ENCODE peak calls at places on chromosome 7, in four cellular contexts. H is DMS153; Q is activated naive CD8-positive, alpha-beta T cell treated with anti-CD3 and anti-CD28 coated beads, Interleukin-2, amount 50 U/mL, for 24 hours; D is stimulated activated CD8-positive, alpha-beta memory T cell treated with anti-CD3 and anti-CD28 coated beads, Interleukin-7, amount 100 ng/mL, for 1 hour. R is an unnamed sample.

GRCh38 chr7:150405584-150406310 is 26.6 kb downstream of the ZNF775 start:
- DNase-seq in Q (peak; percentile 54), D (no peak), H (no peak), R (no peak)

GRCh38 chr7:1939434-1940401 is 269.6 kb downstream of the ELFN1 start:
- DNase-seq in D (no peak), H (no peak), Q (peak; percentile 51), R (no peak)

GRCh38 chr7:83347836-83348482 is 185.3 kb upstream of the PCLO start:
- DNase-seq in H (no peak), Q (no peak), D (no peak), R (no peak)

GRCh38 chr7:132239422-132239994 is 336.8 kb downstream of the PLXNA4 start:
- DNase-seq in D (no peak), H (peak; percentile 78), Q (no peak), R (no peak)

GRCh38 chr7:109986701-109987100 is 1104.2 kb upstream of the LRRN3 start:
- DNase-seq in H (no peak), Q (no peak), D (no peak), R (no peak)

GRCh38 chr7:100372256-100372655 is 1.0 kb upstream of the PILRA start:
- DNase-seq in H (no peak), D (no peak), Q (peak; percentile 39), R (no peak)

GRCh38 chr7:46525876-46526275 is 604.8 kb upstream of the IGFBP3 start:
- DNase-seq in Q (no peak), H (no peak), D (no peak), R (no peak)

GRCh38 chr7:79258826-79259225 is 194.6 kb downstream of the MAGI2 start:
- DNase-seq in H (no peak), Q (no peak), D (no peak), R (no peak)

GRCh38 chr7:110386914-110387313 is 704.0 kb upstream of the LRRN3 start:
- DNase-seq in D (no peak), Q (no peak), H (no peak), R (no peak)

GRCh38 chr7:2934211-2934731 is 90.2 kb upstream of the GNA12 start:
- DNase-seq in Q (peak; percentile 34), H (no peak), D (no peak), R (no peak)

GRCh38 chr7:21256310-21256877 is 171.5 kb upstream of the SP4 start:
- DNase-seq in H (peak; percentile 53), D (no peak), Q (peak; percentile 5), R (no peak)

GRCh38 chr7:117264716-117265115 is 58.1 kb downstream of the WNT2 start:
- DNase-seq in Q (no peak), D (no peak), H (no peak), R (no peak)

GRCh38 chr7:99860281-99861127 is 16.3 kb downstream of the OR2AE1 start:
- DNase-seq in D (no peak), Q (no peak), H (no peak), R (no peak)

GRCh38 chr7:35430547-35431153 is 176.8 kb upstream of the TBX20 start:
- DNase-seq in H (no peak), D (no peak), Q (peak; percentile 6), R (no peak)

GRCh38 chr7:66500087-66500486 is 128.6 kb upstream of the KCTD7 start:
- DNase-seq in H (no peak), Q (no peak), D (no peak), R (no peak)

GRCh38 chr7:44231088-44231487 is 30.3 kb downstream of the YKT6 start:
- DNase-seq in H (no peak), D (no peak), Q (no peak), R (no peak)

R was measured in LNCaP clone FGC.